ENCODE peak calls at places on chromosomes 5 and 9, in ten cellular contexts. X, U, Z, C, E, D, Q, P, A and T are unnamed samples.
A peak's percentile ranks its signal among the peaks of the same experiment; 100 is the strongest.

GRCh38 chr9:96080364-96080763 is 204.9 kb downstream of the ERCC6L2 start:
- DNase-seq in D (peak; percentile 94), C (no peak), A (no peak), Q (no peak), Z (no peak), P (no peak), E (no peak), U (no peak), X (no peak), T (no peak)

GRCh38 chr5:80343067-80343466 is 23.3 kb downstream of the SPZ1 start:
- DNase-seq in U (no peak), D (no peak), E (no peak), P (no peak), A (no peak), C (no peak), Q (no peak), X (no peak), Z (no peak), T (no peak)

GRCh38 chr9:26462213-26462612 is 430.4 kb downstream of the CAAP1 start:
- DNase-seq in P (no peak), Z (peak; percentile 69), Q (no peak), X (no peak), D (no peak), U (no peak), C (no peak), E (no peak), A (no peak), T (no peak)

GRCh38 chr5:34001231-34001935 is 6.5 kb downstream of the AMACR start:
- DNase-seq in P (no peak), X (no peak), D (no peak), U (peak; percentile 90), E (no peak), Q (no peak), C (no peak), Z (peak; percentile 29), A (peak; percentile 70), T (no peak)

GRCh38 chr9:20620658-20621552 is 1.4 kb downstream of the MLLT3 start:
- DNase-seq in Q (no peak), C (peak; percentile 63), Z (peak; percentile 49), U (no peak), E (peak; percentile 35), D (no peak), X (peak; percentile 50), P (peak; percentile 64), A (peak; percentile 59), T (no peak)

GRCh38 chr5:124949862-124950261 is 203.4 kb upstream of the ZNF608 start:
- DNase-seq in A (no peak), X (no peak), U (no peak), D (no peak), Z (no peak), Q (no peak), P (no peak), C (no peak), E (no peak), T (no peak)

GRCh38 chr9:117278656-117279055 is 136.2 kb downstream of the ASTN2 start:
- DNase-seq in Z (peak; percentile 15), U (peak; percentile 51), X (no peak), A (no peak), D (no peak), P (no peak), Q (no peak), C (no peak), E (no peak), T (no peak)

GRCh38 chr9:14616188-14616982 is 76.8 kb downstream of the ZDHHC21 start:
- DNase-seq in X (no peak), A (no peak), P (peak; percentile 81), U (peak; percentile 45), D (no peak), C (no peak), Q (peak; percentile 60), Z (peak; percentile 70), E (peak; percentile 74), T (no peak)

GRCh38 chr5:109410389-109411174 is 808 bp upstream of the PJA2 start:
- DNase-seq in D (peak; percentile 80), Z (peak; percentile 92), E (peak; percentile 85), X (peak; percentile 7), Q (no peak), P (peak; percentile 71), U (no peak), A (peak; percentile 87), C (peak; percentile 36), T (no peak)

GRCh38 chr9:134158753-134159392 is 5.5 kb downstream of the RNU6ATAC start:
- DNase-seq in A (no peak), U (peak; percentile 89), Q (no peak), E (no peak), Z (no peak), D (no peak), P (no peak), X (no peak), C (no peak), T (no peak)

GRCh38 chr9:126565336-126566128 is 48.2 kb upstream of the LMX1B start:
- DNase-seq in X (no peak), D (no peak), E (no peak), Q (no peak), Z (no peak), C (no peak), U (no peak), P (no peak), A (no peak), T (no peak)

GRCh38 chr9:109014267-109015025 is 1.1 kb upstream of the CTNNAL1 start:
- DNase-seq in Z (peak; percentile 25), Q (no peak), U (no peak), E (no peak), D (no peak), A (no peak), P (no peak), C (no peak), X (no peak), T (no peak)

GRCh38 chr5:122704247-122705036 is 70.4 kb upstream of the SNX2 start:
- DNase-seq in P (peak; percentile 75), E (peak; percentile 50), A (no peak), U (no peak), X (no peak), Z (peak; percentile 64), Q (peak; percentile 59), D (no peak), C (no peak), T (no peak)

GRCh38 chr9:137757613-137758029 is 120.0 kb upstream of the CACNA1B start:
- DNase-seq in E (no peak), X (no peak), U (no peak), D (no peak), Q (no peak), P (no peak), C (peak; percentile 59), A (no peak), Z (no peak), T (no peak)

GRCh38 chr5:180799902-180800801 is 2.5 kb downstream of the MGAT1 start:
- DNase-seq in D (peak; percentile 84), U (no peak), A (no peak), X (no peak), E (no peak), Q (no peak), P (peak; percentile 43), C (no peak), Z (no peak), T (no peak)

GRCh38 chr9:89661956-89662717 is 57.3 kb downstream of the GADD45G start:
- DNase-seq in Z (peak; percentile 91), D (peak; percentile 90), U (peak; percentile 94), C (no peak), E (no peak), X (no peak), Q (peak; percentile 85), A (peak; percentile 97), P (peak; percentile 95), T (no peak)

GRCh38 chr5:37002176-37002751 is 125.7 kb downstream of the NIPBL start:
- DNase-seq in C (no peak), E (no peak), X (no peak), Q (no peak), D (no peak), Z (no peak), P (no peak), A (no peak), U (no peak), T (no peak)

GRCh38 chr5:156482816-156483215 is 155.9 kb downstream of the SGCD start:
- DNase-seq in U (no peak), X (no peak), Q (no peak), D (no peak), C (no peak), A (no peak), P (no peak), E (no peak), Z (no peak), T (no peak)

GRCh38 chr5:56569051-56569450 is 246.3 kb upstream of the MAP3K1 start:
- DNase-seq in A (no peak), E (no peak), Q (no peak), Z (no peak), C (no peak), U (no peak), P (no peak), D (no peak), X (no peak), T (no peak)

GRCh38 chr5:17216974-17217325 is 481 bp upstream of the BASP1 start:
- DNase-seq in D (peak; percentile 73), Z (peak; percentile 86), E (no peak), X (no peak), U (no peak), P (no peak), Q (no peak), A (peak; percentile 56), C (no peak), T (no peak)

GRCh38 chr5:93603711-93604118 is 20.7 kb downstream of the NR2F1 start:
- DNase-seq in U (no peak), Z (peak; percentile 54), Q (no peak), X (no peak), A (no peak), P (no peak), C (no peak), E (no peak), D (no peak), T (no peak)

GRCh38 chr9:4365055-4365454 is 65.2 kb upstream of the GLIS3 start:
- DNase-seq in E (no peak), U (no peak), C (no peak), P (no peak), X (no peak), Q (no peak), D (no peak), Z (no peak), A (no peak), T (no peak)

GRCh38 chr5:16492398-16493175 is 27.0 kb upstream of the ZNF622 start:
- DNase-seq in P (peak; percentile 40), Z (peak; percentile 8), A (no peak), U (no peak), D (no peak), E (no peak), Q (peak; percentile 9), X (no peak), C (no peak), T (no peak)

GRCh38 chr9:4837768-4838546 is 45.2 kb downstream of the RCL1 start:
- DNase-seq in E (no peak), U (no peak), Q (no peak), C (no peak), X (no peak), A (no peak), D (no peak), P (no peak), Z (no peak), T (no peak)

GRCh38 chr5:109467058-109467457 is 57.3 kb upstream of the PJA2 start:
- DNase-seq in D (no peak), P (no peak), Q (no peak), A (no peak), U (no peak), Z (no peak), X (no peak), C (no peak), E (no peak), T (no peak)

GRCh38 chr5:169970911-169971436 is 9.3 kb downstream of the INSYN2B start:
- DNase-seq in Z (no peak), D (peak; percentile 94), A (peak; percentile 46), Q (peak; percentile 74), P (peak; percentile 87), X (no peak), U (no peak), E (no peak), C (no peak), T (no peak)